ENCODE peak calls at places on chromosome 9, in seven cellular contexts. K is CD8-positive, alpha-beta memory T cell; L is naive B cell; Z is psoas muscle; H is thyroid gland; B is central memory CD4-positive, alpha-beta T cell; U is stimulated activated CD4-positive, alpha-beta T cell treated with anti-CD3 and anti-CD28 coated beads, Interleukin-1b, Interleukin-23, amount 100 ng/mL, for 4 hours. Q is an unnamed sample.

GRCh38 chr9:122397749-122398148 is 26.9 kb downstream of the PTGS1 start:
- DNase-seq in H (no peak), K (no peak), B (no peak), Z (no peak), L (no peak), U (no peak), Q (no peak)

GRCh38 chr9:127116946-127117345 is 5.5 kb downstream of the ANGPTL2 start:
- DNase-seq in K (no peak), Z (no peak), L (no peak), H (no peak), U (no peak), B (no peak), Q (no peak)

GRCh38 chr9:126558051-126558665 is 55.6 kb upstream of the LMX1B start:
- DNase-seq in B (peak), H (peak), K (peak), L (peak), U (peak), Z (peak), Q (peak)

GRCh38 chr9:126419475-126419874 is 92.8 kb downstream of the MVB12B start:
- DNase-seq in U (no peak), L (no peak), B (no peak), K (no peak), Z (peak), H (no peak), Q (no peak)

GRCh38 chr9:125620216-125620615 is 86.8 kb downstream of the MAPKAP1 start:
- DNase-seq in B (no peak), H (no peak), L (no peak), K (no peak), Z (no peak), U (no peak), Q (no peak)

GRCh38 chr9:124110307-124110915 is 98.8 kb downstream of the LHX2 start:
- DNase-seq in H (peak), Z (peak), K (peak), L (no peak), U (no peak), B (peak), Q (peak)

GRCh38 chr9:93061791-93062299 is 3.3 kb downstream of the SUSD3 start:
- DNase-seq in U (no peak), Z (no peak), B (no peak), H (no peak), L (peak), K (no peak), Q (peak)

GRCh38 chr9:133780404-133780945 is 42.3 kb upstream of the SARDH start:
- DNase-seq in B (no peak), L (no peak), H (no peak), U (no peak), Z (no peak), K (no peak), Q (no peak)

GRCh38 chr9:128121924-128122808 is 5.4 kb downstream of the PTGES2 start:
- DNase-seq in K (no peak), B (no peak), L (no peak), U (no peak), Z (peak), H (peak), Q (peak)

GRCh38 chr9:78280982-78281668 is 15.8 kb upstream of the PSAT1 start:
- DNase-seq in H (peak), L (no peak), Z (peak), U (no peak), B (no peak), K (no peak), Q (no peak)

GRCh38 chr9:127311239-127311741 is 46.7 kb downstream of the GARNL3 start:
- DNase-seq in H (peak), L (no peak), B (peak), K (peak), Z (no peak), U (peak), Q (peak)

GRCh38 chr9:120532475-120532874 is 47.5 kb downstream of the CDK5RAP2 start:
- DNase-seq in U (no peak), L (no peak), H (peak), K (no peak), Z (peak), B (no peak), Q (no peak)

GRCh38 chr9:22528485-22528884 is 81.9 kb downstream of the DMRTA1 start:
- DNase-seq in K (no peak), Z (no peak), L (no peak), B (no peak), H (no peak), U (no peak), Q (no peak)

GRCh38 chr9:136539427-136540412 is 6.1 kb downstream of the NOTCH1 start:
- DNase-seq in K (peak), L (peak), Z (peak), H (peak), U (peak), B (peak), Q (peak)

GRCh38 chr9:19303216-19303615 is 72.7 kb downstream of the DENND4C start:
- DNase-seq in Z (no peak), L (no peak), K (no peak), U (no peak), H (no peak), B (no peak), Q (no peak)

GRCh38 chr9:127418037-127418471 is 6.1 kb upstream of the ZNF79 start:
- DNase-seq in L (peak), K (peak), U (peak), B (peak), Z (peak), H (no peak), Q (peak)

GRCh38 chr9:2727966-2728613 is 10.8 kb downstream of the KCNV2 start:
- DNase-seq in H (peak), K (no peak), B (no peak), Z (no peak), L (peak), U (no peak), Q (no peak)

GRCh38 chr9:8349928-8350327 is 550.4 kb upstream of the DMAC1 start:
- DNase-seq in K (no peak), U (no peak), Z (no peak), B (no peak), H (no peak), L (no peak), Q (no peak)

GRCh38 chr9:95005276-95006141 is 279.0 kb downstream of the AOPEP start:
- DNase-seq in L (no peak), H (peak), K (no peak), U (no peak), Z (no peak), B (no peak), Q (peak)

GRCh38 chr9:68560131-68560844 is 19.6 kb upstream of the TMEM252 start:
- DNase-seq in Z (peak), U (peak), H (peak), L (peak), K (peak), B (peak), Q (peak)

GRCh38 chr9:129317179-129318011 is 139.3 kb upstream of the IER5L start:
- DNase-seq in L (no peak), H (peak), Z (no peak), U (no peak), K (no peak), B (no peak), Q (peak)

GRCh38 chr9:88593537-88594185 is 58.7 kb downstream of the NXNL2 start:
- DNase-seq in Z (no peak), B (peak), K (peak), L (peak), H (peak), U (peak), Q (no peak)

GRCh38 chr9:77421506-77422265 is 226.4 kb downstream of the GNA14 start:
- DNase-seq in K (no peak), H (no peak), B (no peak), Z (no peak), U (no peak), L (no peak), Q (no peak)

GRCh38 chr9:114174876-114175771 is 19.8 kb downstream of the COL27A1 start:
- DNase-seq in K (no peak), L (no peak), B (no peak), Z (no peak), H (no peak), U (no peak), Q (peak)

GRCh38 chr9:95008151-95008771 is 281.8 kb downstream of the AOPEP start:
- DNase-seq in L (no peak), K (no peak), H (peak), B (no peak), Z (no peak), U (no peak), Q (peak)

GRCh38 chr9:91939953-91940352 is 10.1 kb downstream of the ROR2 start:
- DNase-seq in L (no peak), K (no peak), B (no peak), Z (no peak), H (no peak), U (no peak), Q (peak)

GRCh38 chr9:70466976-70467551 is 52.6 kb upstream of the KLF9 start:
- DNase-seq in B (no peak), H (no peak), U (no peak), L (no peak), Z (no peak), K (no peak), Q (no peak)

GRCh38 chr9:129567842-129568559 is 52.9 kb downstream of the C9orf50 start:
- DNase-seq in L (no peak), Z (peak), H (peak), U (no peak), B (no peak), K (no peak), Q (peak)

GRCh38 chr9:128420651-128421473 is at the start of gene CERCAM:
- DNase-seq in K (peak), B (no peak), H (peak), L (peak), Z (peak), U (peak), Q (peak)

GRCh38 chr9:18268381-18268780 is 205.6 kb upstream of the ADAMTSL1 start:
- DNase-seq in L (no peak), B (no peak), Z (no peak), U (no peak), K (no peak), H (no peak), Q (no peak)

GRCh38 chr9:93268551-93269314 is 84.8 kb downstream of the WNK2 start:
- DNase-seq in L (peak), B (peak), H (no peak), K (peak), U (peak), Z (no peak), Q (peak)

GRCh38 chr9:97474373-97474925 is 27.0 kb upstream of the TMOD1 start:
- DNase-seq in L (no peak), H (no peak), Z (no peak), K (no peak), B (no peak), U (no peak), Q (no peak)

GRCh38 chr9:36268007-36268427 is 9.8 kb upstream of the GNE start:
- DNase-seq in U (no peak), H (no peak), B (no peak), Z (no peak), L (no peak), K (no peak), Q (no peak)

GRCh38 chr9:18909140-18910018 is 123.6 kb downstream of the SAXO1 start:
- DNase-seq in L (no peak), K (no peak), H (no peak), U (no peak), Z (no peak), B (no peak), Q (no peak)

GRCh38 chr9:16727452-16728127 is 142.9 kb downstream of the BNC2 start:
- DNase-seq in H (peak), K (no peak), U (no peak), Z (no peak), B (no peak), L (no peak), Q (no peak)

GRCh38 chr9:32665101-32665500 is 29.6 kb upstream of the TAF1L start:
- DNase-seq in Z (no peak), K (no peak), H (no peak), L (no peak), U (no peak), B (no peak), Q (no peak)

GRCh38 chr9:86434039-86434726 is 80.0 kb upstream of the TUT7 start:
- DNase-seq in B (peak), Z (peak), L (no peak), H (no peak), K (peak), U (no peak), Q (peak)

Q was measured in H7.